ENCODE peak calls at places on chromosomes 4 and X, in five cellular contexts. One of them, this sample, is unnamed. For H3K9me3 and H3K4me1, the result is how much of the 10 kb centered on the place peaks cover.

GRCh38 chr4:94758141-94758699 is 465 bp downstream of the BMPR1B start:
- DNase-seq in HepG2: no peak
- DNase-seq in CD4-positive, CD25-positive, alpha-beta regulatory T cell: no peak
- DNase-seq in heart right ventricle: no peak
- DNase-seq in A549: no peak
- DNase-seq in this sample: peak

GRCh38 chr4:78625073-78625472 is 73.5 kb downstream of the ANXA3 start:
- DNase-seq in A549: no peak
- DNase-seq in CD4-positive, CD25-positive, alpha-beta regulatory T cell: no peak
- DNase-seq in HepG2: no peak
- DNase-seq in heart right ventricle: no peak
- DNase-seq in this sample: no peak

GRCh38 chr4:156673483-156673882 is 298.1 kb downstream of the PDGFC start:
- DNase-seq in A549: no peak
- DNase-seq in heart right ventricle: no peak
- DNase-seq in HepG2: no peak
- DNase-seq in CD4-positive, CD25-positive, alpha-beta regulatory T cell: no peak
- DNase-seq in this sample: no peak

GRCh38 chr4:158535130-158535614 is 13.5 kb downstream of the RXFP1 start:
- DNase-seq in CD4-positive, CD25-positive, alpha-beta regulatory T cell: peak
- DNase-seq in heart right ventricle: no peak
- DNase-seq in HepG2: no peak
- DNase-seq in A549: no peak
- DNase-seq in this sample: no peak

GRCh38 chrX:373641-374471 is 12.9 kb downstream of the PPP2R3B start:
- DNase-seq in A549: peak
- DNase-seq in heart right ventricle: no peak
- DNase-seq in CD4-positive, CD25-positive, alpha-beta regulatory T cell: peak
- DNase-seq in HepG2: peak
- DNase-seq in this sample: peak

GRCh38 chrX:56728752-56729151 is 291 bp upstream of the NBDY start:
- DNase-seq in HepG2: no peak
- DNase-seq in A549: peak
- DNase-seq in heart right ventricle: peak
- DNase-seq in CD4-positive, CD25-positive, alpha-beta regulatory T cell: peak
- DNase-seq in this sample: no peak

GRCh38 chr4:1244978-1245471 is 3.9 kb downstream of the CTBP1 start:
- DNase-seq in CD4-positive, CD25-positive, alpha-beta regulatory T cell: no peak
- DNase-seq in A549: no peak
- DNase-seq in HepG2: no peak
- DNase-seq in heart right ventricle: peak
- DNase-seq in this sample: no peak

GRCh38 chrX:134671207-134671750 is 13.0 kb upstream of the PLAC1 start:
- DNase-seq in A549: no peak
- DNase-seq in CD4-positive, CD25-positive, alpha-beta regulatory T cell: no peak
- DNase-seq in heart right ventricle: no peak
- DNase-seq in HepG2: no peak
- DNase-seq in this sample: no peak

GRCh38 chr4:108240356-108240755 is 71.6 kb upstream of the LEF1 start:
- DNase-seq in A549: no peak
- DNase-seq in heart right ventricle: no peak
- DNase-seq in HepG2: no peak
- DNase-seq in CD4-positive, CD25-positive, alpha-beta regulatory T cell: no peak
- DNase-seq in this sample: no peak

GRCh38 chrX:72620550-72621145 is 48.0 kb upstream of the HDAC8 start:
- DNase-seq in A549: peak
- DNase-seq in HepG2: peak
- DNase-seq in CD4-positive, CD25-positive, alpha-beta regulatory T cell: peak
- DNase-seq in heart right ventricle: peak
- DNase-seq in this sample: peak

GRCh38 chr4:44928785-44929184 is 202.4 kb upstream of the GNPDA2 start:
- DNase-seq in CD4-positive, CD25-positive, alpha-beta regulatory T cell: no peak
- DNase-seq in heart right ventricle: no peak
- DNase-seq in HepG2: no peak
- DNase-seq in A549: no peak
- DNase-seq in this sample: no peak

GRCh38 chr4:16860506-16860905 is 37.9 kb downstream of the LDB2 start:
- DNase-seq in HepG2: no peak
- DNase-seq in A549: no peak
- DNase-seq in heart right ventricle: no peak
- DNase-seq in CD4-positive, CD25-positive, alpha-beta regulatory T cell: no peak
- DNase-seq in this sample: no peak

GRCh38 chr4:118968006-118968405 is 79.4 kb downstream of the SYNPO2 start:
- DNase-seq in CD4-positive, CD25-positive, alpha-beta regulatory T cell: peak
- DNase-seq in A549: no peak
- DNase-seq in HepG2: no peak
- DNase-seq in heart right ventricle: peak
- DNase-seq in this sample: no peak

GRCh38 chrX:80489166-80489565 is 68.9 kb downstream of the TENT5D start:
- DNase-seq in HepG2: no peak
- DNase-seq in A549: no peak
- DNase-seq in CD4-positive, CD25-positive, alpha-beta regulatory T cell: no peak
- DNase-seq in heart right ventricle: no peak
- DNase-seq in this sample: no peak
- H3K9me3 ChIP-seq in HepG2: under half
- H3K9me3 ChIP-seq in A549: under half
- H3K9me3 ChIP-seq in CD4-positive, CD25-positive, alpha-beta regulatory T cell: under half
- H3K9me3 ChIP-seq in heart right ventricle: under half
- H3K9me3 ChIP-seq in this sample: under half

GRCh38 chr4:113739197-113739596 is 22.3 kb downstream of the CAMK2D start:
- DNase-seq in A549: no peak
- DNase-seq in heart right ventricle: no peak
- DNase-seq in HepG2: no peak
- DNase-seq in CD4-positive, CD25-positive, alpha-beta regulatory T cell: peak
- DNase-seq in this sample: no peak
- H3K4me1 ChIP-seq in A549: under half
- H3K4me1 ChIP-seq in heart right ventricle: under half
- H3K4me1 ChIP-seq in HepG2: under half
- H3K4me1 ChIP-seq in CD4-positive, CD25-positive, alpha-beta regulatory T cell: under half
- H3K4me1 ChIP-seq in this sample: under half

GRCh38 chrX:49043987-49044281 is 777 bp upstream of the TFE3 start:
- DNase-seq in A549: no peak
- DNase-seq in CD4-positive, CD25-positive, alpha-beta regulatory T cell: no peak
- DNase-seq in heart right ventricle: no peak
- DNase-seq in HepG2: no peak
- DNase-seq in this sample: no peak

GRCh38 chrX:49043220-49043986 is at the start of gene TFE3:
- DNase-seq in CD4-positive, CD25-positive, alpha-beta regulatory T cell: peak
- DNase-seq in heart right ventricle: peak
- DNase-seq in HepG2: peak
- DNase-seq in A549: peak
- DNase-seq in this sample: peak

GRCh38 chrX:49040376-49040955 is 2.7 kb downstream of the TFE3 start:
- DNase-seq in heart right ventricle: no peak
- DNase-seq in CD4-positive, CD25-positive, alpha-beta regulatory T cell: no peak
- DNase-seq in A549: peak
- DNase-seq in HepG2: no peak
- DNase-seq in this sample: no peak

GRCh38 chrX:49042581-49043219 is 457 bp downstream of the TFE3 start:
- DNase-seq in heart right ventricle: no peak
- DNase-seq in HepG2: no peak
- DNase-seq in A549: no peak
- DNase-seq in CD4-positive, CD25-positive, alpha-beta regulatory T cell: no peak
- DNase-seq in this sample: no peak

DNA sequence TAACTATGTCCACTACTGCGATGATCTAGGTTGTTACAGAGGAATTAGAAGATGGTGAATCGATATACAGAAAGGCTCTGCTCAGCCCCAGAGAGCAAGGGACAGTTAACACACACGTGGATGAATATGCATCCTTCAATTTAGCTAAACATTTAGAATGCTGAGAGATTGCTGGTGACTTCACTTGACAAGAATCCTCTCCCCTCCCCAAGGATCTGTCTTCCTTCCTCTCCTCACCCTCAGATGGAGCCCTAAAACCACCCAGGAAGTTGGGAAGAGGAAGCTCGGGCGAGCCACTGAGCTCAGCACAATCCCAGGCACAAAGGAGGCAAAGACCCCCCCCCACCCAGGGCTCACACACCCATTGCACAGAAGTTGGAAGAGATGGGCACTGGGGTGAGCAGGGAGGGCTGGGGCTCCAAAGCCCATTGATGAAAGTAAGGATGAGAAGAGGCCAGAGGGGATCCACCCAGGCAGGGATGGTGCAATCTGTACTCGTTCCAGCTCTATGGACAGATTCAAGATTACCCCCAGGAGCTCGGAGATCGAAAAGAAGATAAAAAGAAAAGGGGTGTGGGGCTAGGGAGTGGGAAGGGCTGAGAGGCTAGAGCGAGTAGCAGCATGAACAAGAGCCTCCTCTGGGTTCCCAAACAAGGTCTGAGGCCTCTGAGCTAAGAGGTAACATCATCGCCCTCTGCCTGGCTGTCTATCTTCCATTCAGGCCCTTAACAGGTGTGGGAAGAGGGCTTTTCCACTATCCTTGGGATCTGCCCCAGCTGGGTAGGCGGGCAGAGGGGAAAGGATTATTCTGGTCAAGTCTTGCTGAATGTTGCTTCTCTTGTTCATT is 1.3 kb downstream of the TFE3 start:
- DNase-seq in CD4-positive, CD25-positive, alpha-beta regulatory T cell: peak
- DNase-seq in A549: peak
- DNase-seq in HepG2: no peak
- DNase-seq in heart right ventricle: peak
- DNase-seq in this sample: no peak
- H3K4me3 ChIP-seq in CD4-positive, CD25-positive, alpha-beta regulatory T cell: peak
- H3K4me3 ChIP-seq in A549: peak
- H3K4me3 ChIP-seq in HepG2: peak
- H3K4me3 ChIP-seq in heart right ventricle: peak
- H3K4me3 ChIP-seq in this sample: peak

DNA sequence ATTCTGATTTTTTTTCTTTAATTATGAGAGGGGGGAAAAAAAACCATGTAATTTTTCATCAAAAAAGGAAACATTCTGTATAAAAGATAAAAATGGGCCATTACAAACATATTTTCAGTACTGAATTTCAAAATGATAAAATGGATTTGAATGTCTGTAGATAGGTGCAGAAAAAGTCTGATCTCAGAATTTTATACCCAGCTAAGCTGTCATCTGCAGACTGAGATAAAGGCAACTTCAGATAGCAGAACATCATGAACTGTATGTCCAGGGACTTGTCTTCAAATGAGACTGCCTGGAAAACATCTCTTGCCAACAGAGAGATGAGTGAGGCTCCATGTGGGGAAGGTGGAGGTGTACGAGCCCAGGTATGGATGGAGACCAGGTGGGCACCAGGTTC is 118.5 kb upstream of the PSAPL1 start:
- DNase-seq in CD4-positive, CD25-positive, alpha-beta regulatory T cell: no peak
- DNase-seq in HepG2: no peak
- DNase-seq in heart right ventricle: no peak
- DNase-seq in A549: no peak
- DNase-seq in this sample: no peak
- H3K9me3 ChIP-seq in CD4-positive, CD25-positive, alpha-beta regulatory T cell: under half
- H3K9me3 ChIP-seq in HepG2: under half
- H3K9me3 ChIP-seq in heart right ventricle: under half
- H3K9me3 ChIP-seq in A549: under half
- H3K9me3 ChIP-seq in this sample: under half

GRCh38 chr4:153518637-153519384 is 52.7 kb downstream of the TMEM131L start:
- DNase-seq in CD4-positive, CD25-positive, alpha-beta regulatory T cell: peak
- DNase-seq in HepG2: peak
- DNase-seq in A549: no peak
- DNase-seq in heart right ventricle: no peak
- DNase-seq in this sample: peak
- H3K4me1 ChIP-seq in CD4-positive, CD25-positive, alpha-beta regulatory T cell: half or more
- H3K4me1 ChIP-seq in HepG2: under half
- H3K4me1 ChIP-seq in A549: under half
- H3K4me1 ChIP-seq in heart right ventricle: under half
- H3K4me1 ChIP-seq in this sample: half or more

GRCh38 chrX:14864626-14865025 is 8.2 kb downstream of the FANCB start:
- DNase-seq in heart right ventricle: no peak
- DNase-seq in HepG2: no peak
- DNase-seq in CD4-positive, CD25-positive, alpha-beta regulatory T cell: no peak
- DNase-seq in A549: no peak
- DNase-seq in this sample: no peak
- H3K4me3 ChIP-seq in heart right ventricle: no peak
- H3K4me3 ChIP-seq in HepG2: no peak
- H3K4me3 ChIP-seq in CD4-positive, CD25-positive, alpha-beta regulatory T cell: no peak
- H3K4me3 ChIP-seq in A549: no peak
- H3K4me3 ChIP-seq in this sample: no peak

DNA sequence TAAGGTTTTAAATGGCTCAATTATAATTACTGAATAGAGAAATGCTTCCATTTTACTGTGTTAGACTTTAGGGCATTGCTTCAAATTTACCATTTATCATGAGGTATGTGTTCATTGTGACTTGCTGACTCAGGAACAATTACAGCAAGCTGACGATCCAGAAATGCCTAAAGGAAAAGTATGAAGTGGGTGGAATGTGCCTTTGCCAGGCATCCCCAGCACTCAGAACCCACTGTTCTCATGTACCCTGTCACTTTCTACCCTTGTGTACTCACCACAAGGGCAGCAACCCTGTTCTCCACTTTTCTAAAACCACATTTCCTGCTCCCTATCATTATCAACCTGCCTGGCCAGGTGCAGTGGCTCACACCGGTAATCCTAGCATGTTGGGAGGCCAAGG is 41.5 kb downstream of the QRFPR start:
- DNase-seq in heart right ventricle: no peak
- DNase-seq in CD4-positive, CD25-positive, alpha-beta regulatory T cell: no peak
- DNase-seq in HepG2: no peak
- DNase-seq in A549: no peak
- DNase-seq in this sample: no peak
- H3K9me3 ChIP-seq in heart right ventricle: under half
- H3K9me3 ChIP-seq in CD4-positive, CD25-positive, alpha-beta regulatory T cell: under half
- H3K9me3 ChIP-seq in HepG2: under half
- H3K9me3 ChIP-seq in A549: under half
- H3K9me3 ChIP-seq in this sample: under half

DNA sequence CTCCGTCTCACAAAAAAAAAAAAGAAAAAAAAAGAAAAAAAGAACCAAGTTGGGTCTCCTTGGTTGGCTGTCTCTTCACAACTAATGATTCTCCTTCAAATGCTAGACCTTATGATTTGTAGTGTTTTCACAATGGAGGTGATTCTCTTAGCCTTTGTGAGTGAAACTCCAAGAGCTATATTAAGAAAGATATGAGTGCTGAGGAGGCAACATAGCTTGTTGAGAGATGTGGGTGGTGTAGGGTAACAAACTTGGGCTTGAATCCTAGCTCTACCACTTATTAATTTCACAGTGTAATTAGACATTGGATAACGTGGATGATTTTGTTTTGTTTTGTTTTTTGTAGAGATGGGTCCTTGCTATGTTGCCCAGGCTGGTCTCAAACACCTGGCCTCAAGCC is 10.4 kb upstream of the SEPTIN11 start:
- DNase-seq in CD4-positive, CD25-positive, alpha-beta regulatory T cell: no peak
- DNase-seq in A549: no peak
- DNase-seq in HepG2: no peak
- DNase-seq in heart right ventricle: no peak
- DNase-seq in this sample: no peak
- H3K4me1 ChIP-seq in CD4-positive, CD25-positive, alpha-beta regulatory T cell: under half
- H3K4me1 ChIP-seq in A549: under half
- H3K4me1 ChIP-seq in HepG2: under half
- H3K4me1 ChIP-seq in heart right ventricle: under half
- H3K4me1 ChIP-seq in this sample: under half

GRCh38 chr4:11178433-11178832 is 250.3 kb downstream of the HS3ST1 start:
- DNase-seq in HepG2: no peak
- DNase-seq in A549: no peak
- DNase-seq in heart right ventricle: no peak
- DNase-seq in CD4-positive, CD25-positive, alpha-beta regulatory T cell: no peak
- DNase-seq in this sample: no peak

GRCh38 chr4:11175374-11175773 is 253.3 kb downstream of the HS3ST1 start:
- DNase-seq in CD4-positive, CD25-positive, alpha-beta regulatory T cell: no peak
- DNase-seq in heart right ventricle: no peak
- DNase-seq in A549: no peak
- DNase-seq in HepG2: no peak
- DNase-seq in this sample: no peak
- H3K4me3 ChIP-seq in CD4-positive, CD25-positive, alpha-beta regulatory T cell: no peak
- H3K4me3 ChIP-seq in heart right ventricle: no peak
- H3K4me3 ChIP-seq in A549: no peak
- H3K4me3 ChIP-seq in HepG2: no peak
- H3K4me3 ChIP-seq in this sample: no peak